ENCODE peak calls at places on chromosomes 6 and 20, in seven cellular contexts. U, J, N, A, D, F and L are unnamed samples.
A peak's percentile ranks its signal among the peaks of the same experiment; 100 is the strongest.

GRCh38 chr6:53441761-53442160 is 93.0 kb upstream of the ELOVL5 start:
- DNase-seq in N (no peak), J (no peak), A (peak; percentile 41), D (peak; percentile 49), U (peak; percentile 86), F (no peak), L (no peak)

GRCh38 chr6:88952065-88952704 is 11.2 kb downstream of the RNGTT start:
- DNase-seq in F (no peak), A (peak; percentile 5), N (peak; percentile 5), D (no peak), U (peak; percentile 16), J (no peak), L (no peak)

GRCh38 chr6:38564301-38564700 is 75.4 kb downstream of the BTBD9 start:
- DNase-seq in A (no peak), F (no peak), U (no peak), J (no peak), D (no peak), N (no peak), L (no peak)

GRCh38 chr6:7769702-7770101 is 43.8 kb downstream of the BMP6 start:
- DNase-seq in A (peak; percentile 19), N (no peak), J (no peak), U (peak; percentile 41), D (no peak), F (no peak), L (peak; percentile 7)

GRCh38 chr20:48999890-49000870 is 45.9 kb upstream of the CSE1L start:
- DNase-seq in D (no peak), F (no peak), A (no peak), J (no peak), N (no peak), U (peak; percentile 15), L (no peak)

GRCh38 chr20:11246251-11246775 is 572.5 kb upstream of the JAG1 start:
- DNase-seq in U (no peak), A (no peak), D (no peak), J (no peak), F (no peak), N (no peak), L (no peak)

GRCh38 chr6:136511397-136511796 is 38.8 kb downstream of the MAP7 start:
- DNase-seq in A (no peak), U (no peak), F (no peak), J (no peak), N (no peak), D (no peak), L (no peak)

GRCh38 chr6:2715737-2716136 is 35.0 kb downstream of the MYLK4 start:
- DNase-seq in F (no peak), A (no peak), U (no peak), J (no peak), N (no peak), D (no peak), L (no peak)

GRCh38 chr6:4909063-4909645 is 94.7 kb downstream of the RPP40 start:
- DNase-seq in D (no peak), N (no peak), J (no peak), U (no peak), A (no peak), F (peak; percentile 68), L (no peak)

GRCh38 chr20:63416631-63417030 is 55.5 kb upstream of the CHRNA4 start:
- DNase-seq in A (no peak), U (no peak), F (no peak), J (no peak), D (no peak), N (no peak), L (no peak)

GRCh38 chr20:18712877-18713276 is 100.7 kb upstream of the SCP2D1 start:
- DNase-seq in F (no peak), U (no peak), J (no peak), A (no peak), D (no peak), N (no peak), L (no peak)

GRCh38 chr6:113281014-113281810 is 575.9 kb upstream of the MARCKS start:
- DNase-seq in A (peak; percentile 73), N (peak; percentile 26), F (no peak), D (peak; percentile 23), J (no peak), U (peak; percentile 39), L (no peak)

GRCh38 chr6:157281570-157281969 is 41.7 kb downstream of the TMEM242 start:
- DNase-seq in D (no peak), F (no peak), U (no peak), A (no peak), N (peak; percentile 37), J (no peak), L (no peak)

GRCh38 chr6:56348578-56348977 is 101.2 kb upstream of the COL21A1 start:
- DNase-seq in N (no peak), J (no peak), A (no peak), D (no peak), F (no peak), U (no peak), L (no peak)

GRCh38 chr6:13278991-13279390 is 49.3 kb downstream of the TBC1D7 start:
- DNase-seq in F (no peak), N (no peak), U (no peak), J (no peak), D (peak; percentile 91), A (no peak), L (no peak)

GRCh38 chr20:38890497-38890818 is 35.8 kb upstream of the FAM83D start:
- DNase-seq in A (no peak), D (no peak), N (peak; percentile 33), U (no peak), J (no peak), F (no peak), L (no peak)

GRCh38 chr6:170164271-170164900 is 126.5 kb downstream of the DLL1 start:
- DNase-seq in J (no peak), U (no peak), F (no peak), A (no peak), N (no peak), D (no peak), L (no peak)

GRCh38 chr6:71375676-71376075 is 87.1 kb downstream of the OGFRL1 start:
- DNase-seq in D (no peak), A (no peak), J (no peak), N (no peak), U (peak; percentile 61), F (no peak), L (no peak)

GRCh38 chr6:158292016-158292415 is 20.2 kb upstream of the TULP4 start:
- DNase-seq in N (no peak), D (no peak), U (no peak), F (no peak), A (no peak), J (no peak), L (no peak)

GRCh38 chr6:12605888-12606345 is 110.7 kb upstream of the PHACTR1 start:
- DNase-seq in J (peak; percentile 27), U (peak; percentile 63), F (no peak), N (peak; percentile 85), A (peak; percentile 72), D (peak; percentile 30), L (peak; percentile 53)

GRCh38 chr6:149127212-149127611 is 190.3 kb upstream of the TAB2 start:
- DNase-seq in N (no peak), U (peak; percentile 81), D (peak; percentile 1), J (no peak), F (no peak), A (peak; percentile 81), L (no peak)

GRCh38 chr20:50323209-50323608 is 132.6 kb downstream of the CEBPB start:
- DNase-seq in F (no peak), U (peak; percentile 60), N (no peak), D (no peak), A (peak; percentile 19), J (no peak), L (peak; percentile 62)

GRCh38 chr20:50325651-50326050 is 135.0 kb downstream of the CEBPB start:
- DNase-seq in J (no peak), D (no peak), A (no peak), U (no peak), F (no peak), N (no peak), L (no peak)

GRCh38 chr20:50322703-50323131 is 132.1 kb downstream of the CEBPB start:
- DNase-seq in N (no peak), J (no peak), D (no peak), F (no peak), U (no peak), A (no peak), L (peak; percentile 76)

GRCh38 chr20:50325215-50325614 is 134.6 kb downstream of the CEBPB start:
- DNase-seq in U (no peak), F (no peak), D (no peak), N (no peak), A (no peak), J (no peak), L (no peak)

GRCh38 chr20:50323777-50324604 is 133.4 kb downstream of the CEBPB start:
- DNase-seq in N (no peak), J (no peak), F (no peak), U (no peak), D (no peak), A (no peak), L (no peak)
- TF ChIP-seq CTCF in N (no peak), J (no peak), F (no peak), U (no peak), D (no peak), A (no peak), L (no peak)

GRCh38 chr6:40476673-40477072 is 110.5 kb downstream of the LRFN2 start:
- DNase-seq in N (no peak), U (no peak), A (no peak), J (no peak), D (no peak), F (no peak), L (no peak)

GRCh38 chr6:40477246-40478126 is 109.7 kb downstream of the LRFN2 start:
- DNase-seq in A (no peak), J (no peak), N (peak; percentile 4), U (no peak), F (no peak), D (no peak), L (no peak)

GRCh38 chr6:40472354-40472753 is 114.8 kb downstream of the LRFN2 start:
- DNase-seq in A (no peak), F (no peak), J (no peak), N (no peak), U (no peak), D (no peak), L (no peak)

GRCh38 chr6:40473026-40473425 is 114.1 kb downstream of the LRFN2 start:
- DNase-seq in F (no peak), N (no peak), A (no peak), D (no peak), J (no peak), U (no peak), L (no peak)

GRCh38 chr6:40474937-40475336 is 112.2 kb downstream of the LRFN2 start:
- DNase-seq in N (no peak), D (no peak), F (no peak), A (no peak), J (no peak), U (no peak), L (no peak)
- TF ChIP-seq CTCF in N (no peak), D (no peak), F (no peak), A (no peak), J (no peak), U (no peak), L (no peak)

GRCh38 chr6:165002866-165003265 is 306.5 kb downstream of the C6orf118 start:
- DNase-seq in J (no peak), N (no peak), U (peak; percentile 0), F (no peak), D (no peak), A (no peak), L (no peak)
- TF ChIP-seq CTCF in J (no peak), N (no peak), U (no peak), F (no peak), D (no peak), A (no peak), L (no peak)

DNA sequence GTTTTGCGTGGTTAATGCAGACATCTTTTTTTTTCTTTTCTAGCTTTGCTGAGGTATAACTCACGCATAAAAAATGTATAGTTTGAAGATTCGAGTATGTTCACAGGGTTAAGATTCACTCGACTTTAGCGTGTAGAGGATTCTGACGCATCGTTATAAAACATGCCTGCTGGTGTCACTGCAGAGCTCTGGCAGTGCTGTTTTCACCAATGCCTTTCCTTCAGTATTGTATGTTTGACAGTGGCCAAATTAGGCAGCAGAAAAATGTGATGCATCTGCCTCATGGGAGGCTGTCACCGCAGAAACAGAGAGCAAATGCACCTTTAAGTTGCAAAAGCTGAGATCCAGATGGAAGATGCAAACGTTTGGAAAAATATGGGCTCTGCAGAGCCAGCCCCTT is 18.0 kb upstream of the SIRPB2 start:
- DNase-seq in D (no peak), F (no peak), U (peak; percentile 11), J (no peak), A (peak; percentile 12), N (peak; percentile 43), L (no peak)
- TF ChIP-seq CTCF in D (peak; percentile 13), F (no peak), U (peak; percentile 37), J (no peak), A (peak; percentile 53), N (peak; percentile 36), L (no peak)